ENCODE peak calls at places on chromosomes 1 and 21, in seven cellular contexts. One of them, this sample, is unnamed.
A peak's percentile ranks its signal among the peaks of the same experiment; 100 is the strongest.

GRCh38 chr1:53734650-53735211 is 4.2 kb downstream of the GLIS1 start:
- DNase-seq in progenitor cell of endocrine pancreas: no peak
- DNase-seq in esophagus squamous epithelium: no peak
- DNase-seq in NB4: no peak
- DNase-seq in brain microvascular endothelial cell: peak; percentile 90
- DNase-seq in upper lobe of right lung: no peak
- DNase-seq in CD4-positive, alpha-beta T cell: no peak
- DNase-seq in this sample: no peak

GRCh38 chr1:22114083-22115012 is 28.5 kb downstream of the WNT4 start:
- DNase-seq in esophagus squamous epithelium: no peak
- DNase-seq in upper lobe of right lung: no peak
- DNase-seq in NB4: no peak
- DNase-seq in brain microvascular endothelial cell: peak; percentile 63
- DNase-seq in CD4-positive, alpha-beta T cell: no peak
- DNase-seq in progenitor cell of endocrine pancreas: no peak
- DNase-seq in this sample: no peak

GRCh38 chr1:78722947-78723346 is 73.3 kb downstream of the IFI44 start:
- DNase-seq in NB4: no peak
- DNase-seq in upper lobe of right lung: no peak
- DNase-seq in progenitor cell of endocrine pancreas: no peak
- DNase-seq in esophagus squamous epithelium: no peak
- DNase-seq in CD4-positive, alpha-beta T cell: no peak
- DNase-seq in brain microvascular endothelial cell: no peak
- DNase-seq in this sample: no peak

GRCh38 chr1:98333406-98333805 is 328.1 kb upstream of the SNX7 start:
- DNase-seq in esophagus squamous epithelium: no peak
- DNase-seq in progenitor cell of endocrine pancreas: no peak
- DNase-seq in CD4-positive, alpha-beta T cell: no peak
- DNase-seq in upper lobe of right lung: no peak
- DNase-seq in NB4: no peak
- DNase-seq in brain microvascular endothelial cell: no peak
- DNase-seq in this sample: no peak

GRCh38 chr21:46159841-46160562 is 4.6 kb upstream of the FTCD start:
- DNase-seq in NB4: no peak
- DNase-seq in progenitor cell of endocrine pancreas: no peak
- DNase-seq in esophagus squamous epithelium: no peak
- DNase-seq in upper lobe of right lung: no peak
- DNase-seq in brain microvascular endothelial cell: no peak
- DNase-seq in CD4-positive, alpha-beta T cell: no peak
- DNase-seq in this sample: no peak

GRCh38 chr1:53645690-53646078 is 93.3 kb downstream of the GLIS1 start:
- DNase-seq in NB4: no peak
- DNase-seq in esophagus squamous epithelium: no peak
- DNase-seq in upper lobe of right lung: no peak
- DNase-seq in CD4-positive, alpha-beta T cell: no peak
- DNase-seq in brain microvascular endothelial cell: no peak
- DNase-seq in progenitor cell of endocrine pancreas: no peak
- DNase-seq in this sample: no peak

GRCh38 chr1:25993197-25993951 is 4.5 kb downstream of the PAFAH2 start:
- DNase-seq in upper lobe of right lung: no peak
- DNase-seq in esophagus squamous epithelium: no peak
- DNase-seq in progenitor cell of endocrine pancreas: no peak
- DNase-seq in NB4: no peak
- DNase-seq in brain microvascular endothelial cell: no peak
- DNase-seq in CD4-positive, alpha-beta T cell: no peak
- DNase-seq in this sample: no peak

GRCh38 chr1:194723067-194723466 is 1536.7 kb upstream of the B3GALT2 start:
- DNase-seq in brain microvascular endothelial cell: no peak
- DNase-seq in CD4-positive, alpha-beta T cell: no peak
- DNase-seq in progenitor cell of endocrine pancreas: no peak
- DNase-seq in upper lobe of right lung: no peak
- DNase-seq in NB4: no peak
- DNase-seq in esophagus squamous epithelium: no peak
- DNase-seq in this sample: no peak

GRCh38 chr21:21165063-21165645 is 166.9 kb downstream of the NCAM2 start:
- DNase-seq in CD4-positive, alpha-beta T cell: no peak
- DNase-seq in esophagus squamous epithelium: no peak
- DNase-seq in brain microvascular endothelial cell: peak; percentile 85
- DNase-seq in NB4: no peak
- DNase-seq in upper lobe of right lung: no peak
- DNase-seq in progenitor cell of endocrine pancreas: no peak
- DNase-seq in this sample: no peak

GRCh38 chr21:39258207-39258606 is 55.2 kb downstream of the BRWD1 start:
- DNase-seq in progenitor cell of endocrine pancreas: no peak
- DNase-seq in NB4: no peak
- DNase-seq in CD4-positive, alpha-beta T cell: no peak
- DNase-seq in upper lobe of right lung: no peak
- DNase-seq in brain microvascular endothelial cell: no peak
- DNase-seq in esophagus squamous epithelium: no peak
- DNase-seq in this sample: no peak

GRCh38 chr21:33313611-33314010 is 11.2 kb upstream of the IFNAR1 start:
- DNase-seq in NB4: no peak
- DNase-seq in esophagus squamous epithelium: no peak
- DNase-seq in upper lobe of right lung: no peak
- DNase-seq in CD4-positive, alpha-beta T cell: no peak
- DNase-seq in brain microvascular endothelial cell: no peak
- DNase-seq in progenitor cell of endocrine pancreas: no peak
- DNase-seq in this sample: no peak

GRCh38 chr1:21257431-21258135 is 32.7 kb downstream of the ECE1 start:
- DNase-seq in upper lobe of right lung: no peak
- DNase-seq in esophagus squamous epithelium: no peak
- DNase-seq in NB4: no peak
- DNase-seq in CD4-positive, alpha-beta T cell: no peak
- DNase-seq in progenitor cell of endocrine pancreas: no peak
- DNase-seq in brain microvascular endothelial cell: no peak
- DNase-seq in this sample: no peak

GRCh38 chr1:92768915-92769314 is 16.0 kb downstream of the EVI5 start:
- DNase-seq in upper lobe of right lung: no peak
- DNase-seq in esophagus squamous epithelium: no peak
- DNase-seq in CD4-positive, alpha-beta T cell: no peak
- DNase-seq in progenitor cell of endocrine pancreas: no peak
- DNase-seq in NB4: no peak
- DNase-seq in brain microvascular endothelial cell: no peak
- DNase-seq in this sample: no peak

GRCh38 chr1:219529116-219529515 is 83.8 kb downstream of the ZC3H11B start:
- DNase-seq in CD4-positive, alpha-beta T cell: no peak
- DNase-seq in progenitor cell of endocrine pancreas: no peak
- DNase-seq in NB4: peak; percentile 8
- DNase-seq in upper lobe of right lung: no peak
- DNase-seq in esophagus squamous epithelium: no peak
- DNase-seq in brain microvascular endothelial cell: no peak
- DNase-seq in this sample: no peak

GRCh38 chr1:183543619-183544204 is 46.5 kb downstream of the NCF2 start:
- DNase-seq in upper lobe of right lung: no peak
- DNase-seq in esophagus squamous epithelium: no peak
- DNase-seq in progenitor cell of endocrine pancreas: no peak
- DNase-seq in brain microvascular endothelial cell: peak; percentile 66
- DNase-seq in NB4: peak; percentile 61
- DNase-seq in CD4-positive, alpha-beta T cell: no peak
- DNase-seq in this sample: no peak

GRCh38 chr1:147625274-147625986 is 44.9 kb downstream of the ACP6 start:
- DNase-seq in esophagus squamous epithelium: no peak
- DNase-seq in CD4-positive, alpha-beta T cell: no peak
- DNase-seq in upper lobe of right lung: no peak
- DNase-seq in progenitor cell of endocrine pancreas: no peak
- DNase-seq in brain microvascular endothelial cell: no peak
- DNase-seq in NB4: peak; percentile 37
- DNase-seq in this sample: no peak

GRCh38 chr1:38418195-38419030 is 371.8 kb upstream of the POU3F1 start:
- DNase-seq in esophagus squamous epithelium: no peak
- DNase-seq in brain microvascular endothelial cell: no peak
- DNase-seq in CD4-positive, alpha-beta T cell: no peak
- DNase-seq in upper lobe of right lung: no peak
- DNase-seq in progenitor cell of endocrine pancreas: no peak
- DNase-seq in NB4: no peak
- DNase-seq in this sample: no peak

GRCh38 chr21:27424601-27425000 is 457.7 kb upstream of the ADAMTS5 start:
- DNase-seq in brain microvascular endothelial cell: no peak
- DNase-seq in upper lobe of right lung: no peak
- DNase-seq in CD4-positive, alpha-beta T cell: no peak
- DNase-seq in NB4: no peak
- DNase-seq in esophagus squamous epithelium: no peak
- DNase-seq in progenitor cell of endocrine pancreas: no peak
- DNase-seq in this sample: no peak

GRCh38 chr1:203969846-203970245 is 103.1 kb upstream of the SOX13 start:
- DNase-seq in NB4: no peak
- DNase-seq in upper lobe of right lung: no peak
- DNase-seq in brain microvascular endothelial cell: no peak
- DNase-seq in CD4-positive, alpha-beta T cell: no peak
- DNase-seq in progenitor cell of endocrine pancreas: no peak
- DNase-seq in esophagus squamous epithelium: no peak
- DNase-seq in this sample: no peak

GRCh38 chr1:221611930-221612777 is 129.7 kb downstream of the DUSP10 start:
- DNase-seq in NB4: peak; percentile 11
- DNase-seq in progenitor cell of endocrine pancreas: no peak
- DNase-seq in CD4-positive, alpha-beta T cell: no peak
- DNase-seq in upper lobe of right lung: no peak
- DNase-seq in esophagus squamous epithelium: no peak
- DNase-seq in brain microvascular endothelial cell: peak; percentile 65
- DNase-seq in this sample: no peak

GRCh38 chr1:164504699-164505098 is 54.3 kb upstream of the PBX1 start:
- DNase-seq in progenitor cell of endocrine pancreas: no peak
- DNase-seq in CD4-positive, alpha-beta T cell: no peak
- DNase-seq in NB4: no peak
- DNase-seq in brain microvascular endothelial cell: peak; percentile 32
- DNase-seq in upper lobe of right lung: no peak
- DNase-seq in esophagus squamous epithelium: no peak
- DNase-seq in this sample: no peak

DNA sequence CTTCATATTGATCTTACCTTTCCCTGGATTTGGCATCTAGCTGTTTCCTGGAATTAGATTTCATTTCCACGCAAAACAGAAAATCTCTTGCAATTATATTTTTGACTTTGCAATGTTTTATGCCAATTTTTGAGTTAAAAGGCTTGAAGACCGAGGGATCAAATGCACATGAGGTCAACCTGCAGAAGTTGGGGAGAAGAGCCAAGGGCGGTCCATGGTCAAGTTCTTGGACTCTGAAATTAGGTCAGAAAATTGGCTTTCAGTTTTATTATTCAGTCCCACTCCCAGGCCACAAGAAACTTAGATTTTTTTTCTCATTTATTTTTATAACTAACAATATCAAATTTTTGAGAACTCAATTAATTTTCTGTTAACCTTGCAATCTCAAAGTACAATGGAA is 499.1 kb upstream of the USP24 start:
- DNase-seq in brain microvascular endothelial cell: no peak
- DNase-seq in esophagus squamous epithelium: no peak
- DNase-seq in upper lobe of right lung: no peak
- DNase-seq in CD4-positive, alpha-beta T cell: no peak
- DNase-seq in NB4: no peak
- DNase-seq in progenitor cell of endocrine pancreas: no peak
- DNase-seq in this sample: no peak
- TF ChIP-seq CTCF in brain microvascular endothelial cell: no peak
- TF ChIP-seq CTCF in esophagus squamous epithelium: no peak
- TF ChIP-seq CTCF in upper lobe of right lung: no peak
- TF ChIP-seq CTCF in CD4-positive, alpha-beta T cell: no peak
- TF ChIP-seq CTCF in NB4: no peak
- TF ChIP-seq CTCF in progenitor cell of endocrine pancreas: no peak
- TF ChIP-seq CTCF in this sample: no peak

DNA sequence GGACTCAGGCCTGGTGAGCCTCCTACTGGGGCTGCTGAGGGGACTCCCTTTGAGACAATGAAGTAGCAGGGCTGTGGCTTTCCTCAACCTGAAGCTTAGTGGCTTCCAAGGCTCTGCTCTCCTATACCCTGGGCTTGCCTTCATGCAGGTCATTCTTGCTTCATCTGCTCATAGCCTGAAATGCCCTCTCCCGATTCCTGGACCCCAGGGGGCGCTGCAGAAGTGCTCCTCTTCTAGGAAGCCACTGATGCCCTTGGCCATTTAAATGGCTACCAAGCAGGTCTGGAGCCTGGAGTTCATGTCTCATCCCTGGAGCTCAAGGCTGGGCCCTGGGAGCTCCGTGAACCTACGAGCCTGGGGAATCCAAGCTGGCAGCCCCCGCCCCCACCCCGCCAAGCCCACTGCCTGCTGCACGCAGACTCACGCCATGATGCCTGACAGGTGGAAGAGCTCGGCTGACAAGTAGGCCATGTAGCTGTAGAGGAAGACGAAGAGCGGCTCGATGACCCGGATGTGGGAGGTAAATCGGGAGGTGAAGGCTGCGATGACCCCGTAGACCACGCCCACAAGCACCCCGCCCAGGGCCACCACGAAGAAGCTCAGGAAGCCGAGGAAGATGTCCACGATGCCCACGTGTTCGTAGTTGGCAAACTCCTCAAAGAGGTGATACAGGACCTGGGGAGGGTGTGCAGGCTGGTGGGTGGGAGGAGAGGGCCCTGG is 45.7 kb downstream of the SLC9A1 start:
- DNase-seq in progenitor cell of endocrine pancreas: no peak
- DNase-seq in upper lobe of right lung: peak; percentile 75
- DNase-seq in CD4-positive, alpha-beta T cell: no peak
- DNase-seq in esophagus squamous epithelium: no peak
- DNase-seq in NB4: peak; percentile 72
- DNase-seq in brain microvascular endothelial cell: no peak
- DNase-seq in this sample: no peak
- TF ChIP-seq CTCF in progenitor cell of endocrine pancreas: no peak
- TF ChIP-seq CTCF in upper lobe of right lung: peak; percentile 28
- TF ChIP-seq CTCF in CD4-positive, alpha-beta T cell: no peak
- TF ChIP-seq CTCF in esophagus squamous epithelium: no peak
- TF ChIP-seq CTCF in NB4: peak; percentile 55
- TF ChIP-seq CTCF in brain microvascular endothelial cell: peak; percentile 55
- TF ChIP-seq CTCF in this sample: no peak

GRCh38 chr1:66403031-66403731 is 130.8 kb upstream of the SGIP1 start:
- DNase-seq in NB4: peak; percentile 55
- DNase-seq in esophagus squamous epithelium: no peak
- DNase-seq in brain microvascular endothelial cell: no peak
- DNase-seq in progenitor cell of endocrine pancreas: no peak
- DNase-seq in CD4-positive, alpha-beta T cell: no peak
- DNase-seq in upper lobe of right lung: no peak
- DNase-seq in this sample: no peak
- TF ChIP-seq CTCF in NB4: peak; percentile 35
- TF ChIP-seq CTCF in esophagus squamous epithelium: no peak
- TF ChIP-seq CTCF in brain microvascular endothelial cell: peak; percentile 19
- TF ChIP-seq CTCF in progenitor cell of endocrine pancreas: peak; percentile 15
- TF ChIP-seq CTCF in CD4-positive, alpha-beta T cell: no peak
- TF ChIP-seq CTCF in upper lobe of right lung: no peak
- TF ChIP-seq CTCF in this sample: no peak

GRCh38 chr1:113109908-113110554 is 37.0 kb downstream of the LRIG2 start:
- DNase-seq in NB4: no peak
- DNase-seq in CD4-positive, alpha-beta T cell: no peak
- DNase-seq in upper lobe of right lung: no peak
- DNase-seq in brain microvascular endothelial cell: peak; percentile 96
- DNase-seq in progenitor cell of endocrine pancreas: no peak
- DNase-seq in esophagus squamous epithelium: no peak
- DNase-seq in this sample: no peak
- TF ChIP-seq CTCF in NB4: no peak
- TF ChIP-seq CTCF in CD4-positive, alpha-beta T cell: no peak
- TF ChIP-seq CTCF in upper lobe of right lung: no peak
- TF ChIP-seq CTCF in brain microvascular endothelial cell: peak; percentile 50
- TF ChIP-seq CTCF in progenitor cell of endocrine pancreas: no peak
- TF ChIP-seq CTCF in esophagus squamous epithelium: no peak
- TF ChIP-seq CTCF in this sample: no peak